ENCODE peak calls at places on chromosomes 5 and 9, in four cellular contexts. O, D, E and A are unnamed samples.

GRCh38 chr5:154190652-154191304 is at the start of gene GALNT10:
- DNase-seq in O (peak; percentile 68), E (peak; percentile 54), D (peak; percentile 66), A (peak; percentile 61)

GRCh38 chr5:41009228-41009627 is 61.9 kb downstream of the MROH2B start:
- DNase-seq in D (peak; percentile 32), E (no peak), O (no peak), A (no peak)

GRCh38 chr9:134365791-134366222 is 39.6 kb downstream of the RXRA start:
- DNase-seq in E (peak; percentile 17), D (no peak), O (no peak), A (peak; percentile 41)

GRCh38 chr5:83251849-83252248 is 174.5 kb downstream of the XRCC4 start:
- DNase-seq in E (no peak), O (no peak), D (no peak), A (no peak)

GRCh38 chr5:133113331-133114061 is 61.7 kb downstream of the HSPA4 start:
- DNase-seq in O (no peak), E (no peak), D (peak; percentile 56), A (no peak)

GRCh38 chr9:81678088-81678487 is 11.3 kb downstream of the TLE1 start:
- DNase-seq in O (no peak), D (no peak), E (no peak), A (no peak)

GRCh38 chr5:125699860-125700259 is 723.3 kb upstream of the GRAMD2B start:
- DNase-seq in O (peak; percentile 5), E (no peak), D (no peak), A (no peak)

GRCh38 chr5:177369050-177369912 is 11.6 kb downstream of the RGS14 start:
- DNase-seq in D (no peak), E (no peak), O (peak; percentile 49), A (no peak)

GRCh38 chr9:130172161-130172857 is at the start of gene NCS1:
- DNase-seq in D (peak; percentile 61), E (peak; percentile 59), O (peak; percentile 74), A (peak; percentile 63)

GRCh38 chr9:129310666-129311350 is 132.7 kb upstream of the IER5L start:
- DNase-seq in D (peak; percentile 44), O (peak; percentile 49), E (no peak), A (no peak)

GRCh38 chr5:134515801-134516200 is 9.7 kb upstream of the JADE2 start:
- DNase-seq in E (no peak), O (no peak), D (no peak), A (peak; percentile 43)

GRCh38 chr5:134509308-134510040 is 16.0 kb upstream of the JADE2 start:
- DNase-seq in E (no peak), D (peak; percentile 52), O (peak; percentile 83), A (peak; percentile 48)

GRCh38 chr5:134510970-134511795 is 14.3 kb upstream of the JADE2 start:
- DNase-seq in E (no peak), O (peak; percentile 43), D (peak; percentile 69), A (peak; percentile 93)

GRCh38 chr5:134511796-134512660 is 13.4 kb upstream of the JADE2 start:
- DNase-seq in E (no peak), D (peak; percentile 63), O (peak; percentile 85), A (peak; percentile 83)

DNA sequence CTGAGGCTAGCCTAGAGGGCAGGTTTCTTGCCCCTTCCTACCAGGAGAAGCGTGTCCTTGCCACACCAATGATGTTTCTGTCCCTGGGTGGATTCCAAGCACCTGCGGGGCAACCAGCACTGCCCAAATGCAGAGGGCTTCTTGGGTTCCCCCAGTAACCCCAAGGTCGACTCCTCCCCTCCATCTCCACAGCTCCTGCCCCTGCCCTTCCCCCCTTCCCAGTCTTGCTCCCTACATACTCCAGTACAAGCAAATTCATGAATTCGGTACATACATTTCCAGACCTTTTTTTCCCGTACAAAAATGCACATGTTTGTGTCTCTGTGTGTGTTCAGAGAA is 12.8 kb upstream of the JADE2 start:
- DNase-seq in O (no peak), E (no peak), D (no peak), A (peak; percentile 48)
- H2BK5ac ChIP-seq in O (no peak overlapping the region), E (no peak overlapping the region), D (no peak overlapping the region), A (no peak overlapping the region)

DNA sequence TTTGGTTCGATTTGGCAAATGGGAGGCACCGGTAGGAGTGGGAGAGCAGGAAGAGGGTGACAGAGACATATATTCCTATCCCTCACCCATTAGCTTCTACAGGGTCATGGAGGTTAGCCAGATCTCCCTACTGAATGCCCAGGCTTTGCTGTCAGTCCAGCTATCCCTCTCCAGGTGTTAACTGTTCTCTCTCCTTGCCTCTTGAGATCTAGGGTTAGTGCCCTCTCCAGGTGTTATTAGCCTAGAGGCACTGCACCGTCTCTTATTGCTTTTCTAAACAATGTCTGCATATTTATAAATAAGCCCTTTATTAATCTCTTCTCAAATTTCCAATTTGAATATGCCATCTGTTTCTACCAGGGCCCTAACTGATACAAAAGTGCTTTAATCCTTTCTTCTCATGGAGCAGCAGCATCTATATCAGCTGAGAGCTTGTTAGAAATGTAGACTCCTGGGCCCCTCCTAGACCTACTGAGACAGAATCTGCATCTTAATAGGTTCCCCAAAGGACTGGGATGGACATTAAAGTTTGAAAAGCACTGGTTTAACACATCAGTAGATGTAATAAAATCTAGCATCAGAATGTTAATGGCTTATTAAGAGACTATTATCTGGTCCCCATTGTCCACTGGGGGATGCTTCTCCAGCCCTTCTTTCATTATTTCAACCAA is 322.5 kb upstream of the SLC24A2 start:
- DNase-seq in E (no peak), O (no peak), D (no peak), A (no peak)
- H2BK5ac ChIP-seq in E (no peak overlapping the region), O (no peak overlapping the region), D (no peak overlapping the region), A (no peak overlapping the region)

GRCh38 chr5:76808142-76808691 is 10.6 kb upstream of the F2RL1 start:
- DNase-seq in O (peak; percentile 38), E (no peak), D (no peak), A (peak; percentile 95)
- H2BK5ac ChIP-seq in O (peak overlapping the region; percentile 3), E (no peak overlapping the region), D (no peak overlapping the region), A (no peak overlapping the region)

DNA sequence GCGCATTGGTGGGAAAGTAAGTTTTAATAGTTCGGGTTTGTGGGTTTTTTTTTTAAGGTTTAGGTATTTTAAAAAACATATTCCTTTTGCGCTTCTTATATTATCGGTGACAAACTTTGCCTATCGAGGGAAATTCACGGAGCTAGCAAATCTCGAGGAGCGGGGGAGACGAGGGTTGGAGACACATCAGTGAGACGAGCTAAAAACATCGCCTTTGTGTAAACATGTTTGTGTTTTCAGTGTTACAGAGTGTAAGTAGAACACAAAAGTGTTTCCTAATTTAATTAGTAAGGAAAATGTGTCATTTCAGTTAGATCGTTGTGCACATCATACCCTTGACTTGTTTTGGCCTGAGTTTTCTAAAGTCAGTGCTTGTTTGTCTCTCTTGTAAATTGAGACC is 945 bp downstream of the BTF3 start:
- DNase-seq in O (peak; percentile 38), D (no peak), E (no peak), A (no peak)
- H2BK5ac ChIP-seq in O (no peak overlapping the region), D (peak overlapping the region; percentile 84), E (no peak overlapping the region), A (no peak overlapping the region)

DNA sequence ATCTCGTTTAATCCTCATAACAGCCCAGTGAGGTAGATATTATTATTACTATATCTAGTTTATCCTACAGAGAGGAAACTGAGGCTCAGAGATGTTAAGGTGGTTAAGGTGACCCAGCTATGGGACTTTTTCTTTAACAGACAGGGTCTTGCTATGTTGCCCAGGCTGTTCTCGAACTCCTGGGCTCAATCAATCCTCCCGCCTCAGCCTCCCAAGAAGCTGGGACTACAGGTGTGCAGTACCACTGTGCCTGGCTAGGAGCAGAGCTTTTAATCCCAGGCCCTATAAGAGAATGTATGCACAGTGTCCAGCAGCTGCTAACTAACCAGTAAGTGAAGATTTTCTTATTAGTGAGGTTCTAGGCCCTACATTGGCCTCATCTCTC is 62.4 kb downstream of the PCDH1 start:
- DNase-seq in O (no peak), E (no peak), D (no peak), A (no peak)
- H2BK5ac ChIP-seq in O (no peak overlapping the region), E (no peak overlapping the region), D (no peak overlapping the region), A (peak overlapping the region; percentile 76)

DNA sequence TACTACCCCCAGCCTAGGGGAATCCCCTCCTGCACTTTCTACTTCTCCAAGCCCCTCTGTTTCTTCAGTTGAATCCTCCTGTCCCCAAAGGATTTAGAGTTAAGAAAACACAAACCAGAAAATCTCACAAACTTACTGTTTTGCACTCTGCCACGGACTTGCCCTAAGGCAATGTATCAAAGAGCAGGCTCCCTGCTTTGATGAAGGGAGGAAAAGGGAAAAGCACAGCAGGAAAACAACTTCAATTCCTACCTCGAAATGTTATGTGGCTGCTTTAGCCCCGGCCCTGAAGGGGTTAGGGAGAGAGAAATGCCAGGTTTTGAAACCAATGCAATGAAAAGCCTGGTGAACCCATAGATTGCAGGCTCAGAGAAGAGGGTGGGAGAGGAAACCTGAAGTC is 254.7 kb downstream of the MAN2A1 start:
- DNase-seq in E (no peak), O (no peak), D (no peak), A (no peak)
- H2BK5ac ChIP-seq in E (no peak overlapping the region), O (no peak overlapping the region), D (no peak overlapping the region), A (no peak overlapping the region)

DNA sequence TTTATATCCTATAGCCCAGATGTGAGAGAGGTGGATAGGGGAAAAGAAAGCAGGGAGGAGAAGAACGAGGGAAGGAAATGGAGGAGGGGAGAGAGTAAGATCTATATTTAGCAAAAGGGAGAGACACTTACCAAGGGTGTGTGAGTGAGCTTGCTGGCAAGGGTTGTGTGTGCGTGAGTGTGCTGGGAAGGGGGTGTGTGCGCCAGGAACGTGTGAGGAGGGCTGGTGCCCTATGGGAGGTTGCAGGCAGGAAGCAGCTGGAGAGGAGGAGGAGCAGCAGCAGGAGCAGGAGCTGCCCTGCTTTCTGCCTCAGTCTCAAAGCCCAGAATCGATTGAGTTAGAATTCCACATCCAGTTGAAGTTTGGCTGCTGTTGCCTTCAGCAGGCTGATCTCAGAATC is 148.3 kb upstream of the RUSC2 start:
- DNase-seq in O (peak; percentile 61), E (no peak), D (peak; percentile 85), A (peak; percentile 43)
- H2BK5ac ChIP-seq in O (no peak overlapping the region), E (no peak overlapping the region), D (peak overlapping the region; percentile 11), A (no peak overlapping the region)